ENCODE peak calls at places on chromosome 21, in five cellular contexts. One of them, this sample, is unnamed.

GRCh38 chr21:16216595-16216994 is 486.8 kb downstream of the USP25 start:
- DNase-seq in NCI-H1436: no peak
- DNase-seq in NCI-H82: peak
- DNase-seq in upper lobe of right lung: no peak
- DNase-seq in activated CD4-positive, CD25-positive, alpha-beta regulatory T cell: no peak
- DNase-seq in this sample: no peak

GRCh38 chr21:45823100-45823681 is 158.4 kb upstream of the COL6A1 start:
- DNase-seq in NCI-H1436: no peak
- DNase-seq in NCI-H82: no peak
- DNase-seq in upper lobe of right lung: no peak
- DNase-seq in activated CD4-positive, CD25-positive, alpha-beta regulatory T cell: no peak
- DNase-seq in this sample: no peak

GRCh38 chr21:32889596-32889995 is 118.0 kb upstream of the PAXBP1 start:
- DNase-seq in NCI-H1436: no peak
- DNase-seq in NCI-H82: no peak
- DNase-seq in upper lobe of right lung: no peak
- DNase-seq in activated CD4-positive, CD25-positive, alpha-beta regulatory T cell: no peak
- DNase-seq in this sample: no peak

GRCh38 chr21:35179990-35180557 is 131.0 kb upstream of the RUNX1 start:
- DNase-seq in NCI-H1436: no peak
- DNase-seq in NCI-H82: peak
- DNase-seq in upper lobe of right lung: no peak
- DNase-seq in activated CD4-positive, CD25-positive, alpha-beta regulatory T cell: no peak
- DNase-seq in this sample: peak

GRCh38 chr21:35010450-35010849 is 38.7 kb downstream of the RUNX1 start:
- DNase-seq in NCI-H1436: no peak
- DNase-seq in NCI-H82: no peak
- DNase-seq in upper lobe of right lung: no peak
- DNase-seq in activated CD4-positive, CD25-positive, alpha-beta regulatory T cell: no peak
- DNase-seq in this sample: no peak

GRCh38 chr21:15063821-15064575 is 802 bp downstream of the NRIP1 start:
- DNase-seq in NCI-H1436: no peak
- DNase-seq in NCI-H82: peak
- DNase-seq in upper lobe of right lung: peak
- DNase-seq in activated CD4-positive, CD25-positive, alpha-beta regulatory T cell: no peak
- DNase-seq in this sample: peak

GRCh38 chr21:34836103-34836932 is 167.5 kb downstream of the CLIC6 start:
- DNase-seq in NCI-H1436: no peak
- DNase-seq in NCI-H82: no peak
- DNase-seq in upper lobe of right lung: peak
- DNase-seq in activated CD4-positive, CD25-positive, alpha-beta regulatory T cell: no peak
- DNase-seq in this sample: peak

GRCh38 chr21:37383066-37383465 is 16.5 kb downstream of the DYRK1A start:
- DNase-seq in NCI-H1436: no peak
- DNase-seq in NCI-H82: peak
- DNase-seq in upper lobe of right lung: no peak
- DNase-seq in activated CD4-positive, CD25-positive, alpha-beta regulatory T cell: no peak
- DNase-seq in this sample: no peak

GRCh38 chr21:37878946-37879660 is 37.2 kb downstream of the KCNJ6 start:
- DNase-seq in NCI-H1436: no peak
- DNase-seq in NCI-H82: peak
- DNase-seq in upper lobe of right lung: no peak
- DNase-seq in activated CD4-positive, CD25-positive, alpha-beta regulatory T cell: no peak
- DNase-seq in this sample: peak

GRCh38 chr21:17387030-17387617 is 125.7 kb upstream of the CXADR start:
- DNase-seq in NCI-H1436: peak
- DNase-seq in NCI-H82: peak
- DNase-seq in upper lobe of right lung: no peak
- DNase-seq in activated CD4-positive, CD25-positive, alpha-beta regulatory T cell: peak
- DNase-seq in this sample: peak

GRCh38 chr21:42207426-42207825 is 11.5 kb upstream of the ABCG1 start:
- DNase-seq in NCI-H1436: no peak
- DNase-seq in NCI-H82: no peak
- DNase-seq in upper lobe of right lung: no peak
- DNase-seq in activated CD4-positive, CD25-positive, alpha-beta regulatory T cell: no peak
- DNase-seq in this sample: no peak

GRCh38 chr21:38544681-38545080 is 46.4 kb upstream of the ERG start:
- DNase-seq in NCI-H1436: no peak
- DNase-seq in NCI-H82: no peak
- DNase-seq in upper lobe of right lung: no peak
- DNase-seq in activated CD4-positive, CD25-positive, alpha-beta regulatory T cell: no peak
- DNase-seq in this sample: no peak

This sample was measured in fibroblast of villous mesenchyme.